ENCODE peak calls at places on chromosomes 4 and X, in six cellular contexts. One of them, this sample, is unnamed.

GRCh38 chr4:121041307-121042090 is 30.8 kb downstream of the NDNF start:
- DNase-seq in fibroblast of the conjunctiva: no peak
- DNase-seq in fibroblast of lung: no peak
- DNase-seq in Jurkat, Clone E6-1: peak
- DNase-seq in ELF-1: peak
- DNase-seq in A172: no peak
- DNase-seq in this sample: peak

GRCh38 chrX:121987163-121987562 is 939.8 kb downstream of the GLUD2 start:
- DNase-seq in fibroblast of lung: no peak
- DNase-seq in ELF-1: no peak
- DNase-seq in A172: no peak
- DNase-seq in fibroblast of the conjunctiva: peak
- DNase-seq in Jurkat, Clone E6-1: no peak
- DNase-seq in this sample: no peak

GRCh38 chr4:20086067-20086466 is 165.6 kb upstream of the SLIT2 start:
- DNase-seq in ELF-1: no peak
- DNase-seq in Jurkat, Clone E6-1: no peak
- DNase-seq in fibroblast of lung: no peak
- DNase-seq in A172: no peak
- DNase-seq in fibroblast of the conjunctiva: peak
- DNase-seq in this sample: no peak

GRCh38 chrX:26442340-26442739 is 226.4 kb downstream of the MAGEB5 start:
- DNase-seq in Jurkat, Clone E6-1: no peak
- DNase-seq in A172: peak
- DNase-seq in ELF-1: no peak
- DNase-seq in fibroblast of the conjunctiva: peak
- DNase-seq in fibroblast of lung: peak
- DNase-seq in this sample: peak

GRCh38 chrX:129983575-129984131 is 1.2 kb downstream of the BCORL1 start:
- DNase-seq in ELF-1: peak
- DNase-seq in A172: no peak
- DNase-seq in fibroblast of lung: no peak
- DNase-seq in fibroblast of the conjunctiva: no peak
- DNase-seq in Jurkat, Clone E6-1: no peak
- DNase-seq in this sample: peak

GRCh38 chr4:77308843-77309242 is 151.8 kb downstream of the CCNG2 start:
- DNase-seq in fibroblast of lung: peak
- DNase-seq in ELF-1: peak
- DNase-seq in Jurkat, Clone E6-1: peak
- DNase-seq in A172: peak
- DNase-seq in fibroblast of the conjunctiva: no peak
- DNase-seq in this sample: peak

GRCh38 chr4:53122280-53123116 is 243.4 kb downstream of the SCFD2 start:
- DNase-seq in A172: no peak
- DNase-seq in ELF-1: no peak
- DNase-seq in fibroblast of the conjunctiva: no peak
- DNase-seq in fibroblast of lung: no peak
- DNase-seq in Jurkat, Clone E6-1: peak
- DNase-seq in this sample: no peak

GRCh38 chr4:112927544-112927943 is 121.9 kb upstream of the ANK2 start:
- DNase-seq in ELF-1: no peak
- DNase-seq in A172: no peak
- DNase-seq in fibroblast of lung: no peak
- DNase-seq in Jurkat, Clone E6-1: no peak
- DNase-seq in fibroblast of the conjunctiva: no peak
- DNase-seq in this sample: no peak

GRCh38 chr4:179867300-179867878 is 2375.8 kb upstream of the TENM3 start:
- DNase-seq in A172: peak
- DNase-seq in fibroblast of the conjunctiva: peak
- DNase-seq in ELF-1: peak
- DNase-seq in Jurkat, Clone E6-1: peak
- DNase-seq in fibroblast of lung: peak
- DNase-seq in this sample: peak

GRCh38 chrX:3549442-3549875 is 164.0 kb downstream of the PRKX start:
- DNase-seq in ELF-1: peak
- DNase-seq in Jurkat, Clone E6-1: no peak
- DNase-seq in fibroblast of the conjunctiva: no peak
- DNase-seq in A172: peak
- DNase-seq in fibroblast of lung: no peak
- DNase-seq in this sample: peak